ENCODE peak calls at places on chromosomes 11 and 22, in eight cellular contexts. P, K, A, U, G, F, W and H are unnamed samples.

GRCh38 chr11:61730222-61730994 is 22.0 kb upstream of the MYRF start:
- DNase-seq in P (no peak), K (no peak), A (no peak), U (no peak), G (no peak), F (no peak), W (no peak), H (no peak)

GRCh38 chr22:39010946-39011625 is 3.0 kb upstream of the APOBEC3C start:
- DNase-seq in P (no peak), K (no peak), A (no peak), U (no peak), G (no peak), F (no peak), W (no peak), H (no peak)

GRCh38 chr11:13053255-13053917 is 44.3 kb downstream of the RASSF10 start:
- DNase-seq in P (no peak), K (no peak), A (no peak), U (no peak), G (no peak), F (no peak), W (peak; percentile 17), H (no peak)

GRCh38 chr11:10625281-10625981 is 57.0 kb upstream of the LYVE1 start:
- DNase-seq in P (no peak), K (no peak), A (no peak), U (no peak), G (no peak), F (no peak), W (no peak), H (no peak)

GRCh38 chr11:17734418-17734911 is at the start of gene KCNC1:
- DNase-seq in P (peak; percentile 52), K (no peak), A (peak; percentile 46), U (no peak), G (peak; percentile 33), F (no peak), W (peak; percentile 72), H (no peak)

GRCh38 chr11:60844870-60845221 is 2.9 kb downstream of the CCDC86 start:
- DNase-seq in P (no peak), K (no peak), A (no peak), U (no peak), G (no peak), F (no peak), W (no peak), H (no peak)

GRCh38 chr11:94563176-94563847 is 3.9 kb upstream of the PIWIL4 start:
- DNase-seq in P (no peak), K (no peak), A (no peak), U (peak; percentile 18), G (peak; percentile 55), F (no peak), W (peak; percentile 77), H (no peak)

GRCh38 chr11:33774356-33775063 is at the start of gene FBXO3:
- DNase-seq in P (peak; percentile 79), K (peak; percentile 86), A (peak; percentile 92), U (peak; percentile 29), G (peak; percentile 64), F (peak; percentile 90), W (peak; percentile 80), H (peak; percentile 61)

GRCh38 chr11:110130642-110131238 is 37.5 kb downstream of the ZC3H12C start:
- DNase-seq in P (no peak), K (no peak), A (no peak), U (no peak), G (peak; percentile 71), F (no peak), W (no peak), H (peak; percentile 23)

GRCh38 chr22:27197071-27197470 is 539.7 kb downstream of the MIAT start:
- DNase-seq in P (no peak), K (no peak), A (no peak), U (no peak), G (no peak), F (no peak), W (no peak), H (no peak)

GRCh38 chr11:3903207-3903896 is 47.9 kb downstream of the STIM1 start:
- DNase-seq in P (no peak), K (no peak), A (no peak), U (no peak), G (no peak), F (no peak), W (no peak), H (no peak)

GRCh38 chr11:129700701-129701100 is 114.9 kb upstream of the TMEM45B start:
- DNase-seq in P (no peak), K (no peak), A (no peak), U (no peak), G (no peak), F (no peak), W (no peak), H (no peak)

GRCh38 chr11:99199336-99199735 is 178.6 kb downstream of the CNTN5 start:
- DNase-seq in P (no peak), K (no peak), A (no peak), U (no peak), G (no peak), F (no peak), W (no peak), H (peak; percentile 71)

GRCh38 chr11:133153031-133153430 is 379.3 kb downstream of the OPCML start:
- DNase-seq in P (no peak), K (no peak), A (no peak), U (no peak), G (no peak), F (no peak), W (no peak), H (no peak)

GRCh38 chr11:67438121-67438902 is 830 bp upstream of the PTPRCAP start:
- DNase-seq in P (no peak), K (peak; percentile 78), A (no peak), U (no peak), G (no peak), F (peak; percentile 54), W (no peak), H (no peak)

GRCh38 chr11:24734742-24735141 is 237.9 kb downstream of the LUZP2 start:
- DNase-seq in P (no peak), K (no peak), A (no peak), U (no peak), G (no peak), F (no peak), W (no peak), H (no peak)

GRCh38 chr11:24739637-24740036 is 242.8 kb downstream of the LUZP2 start:
- DNase-seq in P (no peak), K (no peak), A (no peak), U (no peak), G (no peak), F (no peak), W (no peak), H (no peak)

GRCh38 chr11:24738972-24739371 is 242.1 kb downstream of the LUZP2 start:
- DNase-seq in P (no peak), K (no peak), A (no peak), U (no peak), G (no peak), F (no peak), W (no peak), H (no peak)
- TF ChIP-seq CTCF in P (no peak), K (no peak), A (no peak), U (no peak), G (no peak), F (no peak), W (no peak), H (no peak)

GRCh38 chr11:1573077-1573846 is 1.2 kb upstream of the DUSP8 start:
- DNase-seq in P (peak; percentile 53), K (peak; percentile 30), A (no peak), U (no peak), G (no peak), F (peak; percentile 61), W (no peak), H (no peak)
- H3K4me3 ChIP-seq in P (peak overlapping the region; percentile 74), K (peak overlapping the region; percentile 57), A (peak overlapping the region; percentile 65), U (no peak overlapping the region), G (no peak overlapping the region), F (peak overlapping the region; percentile 60), W (no peak overlapping the region), H (no peak overlapping the region)

DNA sequence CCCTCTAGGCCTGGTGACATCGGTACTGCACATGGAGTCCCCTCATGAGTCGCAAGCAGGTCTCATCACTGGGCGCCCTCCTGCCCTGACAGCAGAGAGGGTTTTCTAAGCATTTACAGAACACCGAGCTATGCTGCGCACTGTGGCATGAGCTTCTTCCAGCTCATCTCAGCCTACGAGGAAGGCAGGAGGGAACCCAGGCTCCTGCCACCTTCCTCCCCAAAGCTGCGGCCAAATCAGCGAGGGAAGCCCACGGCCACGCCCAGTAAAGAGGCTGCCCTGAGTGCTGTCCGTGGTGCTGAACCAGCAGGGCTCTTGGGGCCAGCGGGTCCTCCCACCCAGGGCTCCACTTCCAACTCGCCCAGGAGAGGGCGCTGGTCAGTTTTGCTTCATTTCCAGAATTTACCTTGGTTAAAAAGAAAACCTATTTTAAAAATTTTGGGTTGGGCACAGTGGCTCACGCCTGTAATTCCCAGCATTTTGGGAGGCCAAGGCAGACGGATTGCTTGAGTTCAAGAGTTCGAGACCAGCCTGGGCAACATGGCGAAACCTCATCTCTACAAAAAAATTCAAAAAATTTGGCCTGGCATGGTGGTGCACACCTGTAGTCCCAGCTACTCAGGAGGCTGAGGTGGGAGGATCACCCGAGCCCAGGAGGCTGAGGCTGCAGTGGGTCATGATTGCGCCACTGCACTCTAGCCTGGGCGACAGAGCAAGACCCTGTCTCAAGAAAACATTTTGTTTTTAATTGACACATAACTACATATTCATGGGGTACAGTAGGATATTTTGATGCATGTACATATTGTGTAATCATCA is 34.2 kb downstream of the PHF21B start:
- DNase-seq in P (peak; percentile 74), K (peak; percentile 49), A (no peak), U (peak; percentile 51), G (peak; percentile 78), F (peak; percentile 76), W (peak; percentile 87), H (peak; percentile 69)
- TF ChIP-seq CTCF in P (peak; percentile 51), K (no peak), A (peak; percentile 22), U (peak; percentile 80), G (peak; percentile 85), F (peak; percentile 47), W (peak; percentile 89), H (peak; percentile 92)

GRCh38 chr22:19728836-19729235 is 5.5 kb downstream of the GP1BB start:
- DNase-seq in P (no peak), K (no peak), A (no peak), U (no peak), G (no peak), F (no peak), W (no peak), H (no peak)

GRCh38 chr22:19729507-19729906 is 6.2 kb downstream of the GP1BB start:
- DNase-seq in P (no peak), K (no peak), A (no peak), U (no peak), G (no peak), F (no peak), W (no peak), H (no peak)

GRCh38 chr22:19731361-19731725 is 8.0 kb downstream of the GP1BB start:
- DNase-seq in P (no peak), K (no peak), A (no peak), U (no peak), G (no peak), F (no peak), W (no peak), H (no peak)

GRCh38 chr22:19730662-19731360 is 7.5 kb downstream of the GP1BB start:
- DNase-seq in P (peak; percentile 73), K (peak; percentile 90), A (peak; percentile 87), U (peak; percentile 56), G (peak; percentile 69), F (peak; percentile 84), W (peak; percentile 87), H (peak; percentile 38)

DNA sequence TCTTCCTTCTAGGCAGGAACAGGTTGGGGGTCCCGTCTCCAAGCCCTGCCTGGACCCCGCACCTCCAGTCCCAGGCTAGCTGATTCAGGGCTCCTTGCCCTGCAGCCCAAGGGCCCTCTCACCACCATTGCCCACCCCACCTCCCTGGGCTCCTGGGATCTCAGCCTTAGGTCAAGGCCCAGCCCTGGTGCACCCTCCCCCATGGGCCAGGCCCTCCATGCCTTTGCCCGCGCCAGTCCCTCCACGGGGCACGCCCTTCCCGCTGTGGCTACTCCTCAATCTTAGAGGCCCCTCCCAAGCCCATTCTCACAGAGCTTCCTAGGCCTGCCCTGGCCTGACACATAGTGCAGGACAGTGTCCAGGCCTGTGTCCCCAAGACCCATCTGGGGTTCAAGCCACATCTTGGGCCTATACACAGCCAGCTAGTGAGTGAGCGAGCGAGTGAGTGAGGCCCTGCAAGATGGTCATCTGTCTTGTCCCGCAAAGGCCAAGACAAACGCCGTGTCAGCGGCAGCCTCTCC is 6.9 kb downstream of the GP1BB start:
- DNase-seq in P (no peak), K (no peak), A (no peak), U (no peak), G (no peak), F (no peak), W (no peak), H (no peak)
- H3K4me3 ChIP-seq in P (no peak overlapping the region), K (no peak overlapping the region), A (no peak overlapping the region), U (no peak overlapping the region), G (no peak overlapping the region), F (no peak overlapping the region), W (no peak overlapping the region), H (no peak overlapping the region)